ENCODE peak calls at places on chromosomes 7 and 10, in four cellular contexts. L, J, R and G are unnamed samples.

GRCh38 chr10:103752680-103753248 is 102.6 kb downstream of the SH3PXD2A start:
- DNase-seq in R (peak; percentile 33), L (no peak), J (no peak), G (no peak)

GRCh38 chr7:137715546-137715945 is 131.2 kb downstream of the DGKI start:
- DNase-seq in L (no peak), R (no peak), J (no peak), G (no peak)

GRCh38 chr7:145928937-145929336 is 187.7 kb upstream of the CNTNAP2 start:
- DNase-seq in L (no peak), J (no peak), R (no peak), G (no peak)

GRCh38 chr7:143257501-143257900 is 5.7 kb upstream of the GSTK1 start:
- DNase-seq in L (no peak), J (no peak), R (no peak), G (no peak)

GRCh38 chr10:22427890-22428571 is 82.7 kb downstream of the SPAG6 start:
- DNase-seq in L (no peak), R (no peak), J (no peak), G (no peak)

GRCh38 chr10:91576096-91576545 is 56.8 kb downstream of the PPP1R3C start:
- DNase-seq in L (no peak), R (no peak), J (no peak), G (no peak)

GRCh38 chr10:84008878-84009277 is 130.4 kb upstream of the GHITM start:
- DNase-seq in R (no peak), L (no peak), J (no peak), G (no peak)

GRCh38 chr7:13240349-13240748 is 552.9 kb downstream of the ARL4A start:
- DNase-seq in J (no peak), L (no peak), R (no peak), G (no peak)

GRCh38 chr7:46317256-46317655 is 396.2 kb upstream of the IGFBP3 start:
- DNase-seq in J (no peak), R (no peak), L (no peak), G (no peak)

GRCh38 chr7:36658603-36659516 is 65.4 kb downstream of the AOAH start:
- DNase-seq in J (no peak), R (no peak), L (peak; percentile 16), G (no peak)

GRCh38 chr7:134878731-134879295 is 99.4 kb downstream of the CALD1 start:
- DNase-seq in L (no peak), J (no peak), R (no peak), G (no peak)

GRCh38 chr7:29919790-29920189 is 69.8 kb downstream of the SCRN1 start:
- DNase-seq in L (no peak), R (no peak), J (no peak), G (no peak)

GRCh38 chr7:5476001-5476400 is 52.4 kb upstream of the TNRC18 start:
- DNase-seq in R (no peak), L (no peak), J (no peak), G (no peak)

GRCh38 chr10:132920101-132920925 is 22.1 kb downstream of the CFAP46 start:
- DNase-seq in L (no peak), R (no peak), J (no peak), G (no peak)

GRCh38 chr10:72740526-72740925 is 48.6 kb downstream of the MCU start:
- DNase-seq in R (no peak), J (peak; percentile 27), L (peak; percentile 40), G (no peak)

GRCh38 chr10:60314306-60314940 is 75.3 kb downstream of the ANK3 start:
- DNase-seq in R (no peak), J (no peak), L (no peak), G (no peak)

GRCh38 chr7:45660201-45660900 is 86.2 kb downstream of the ADCY1 start:
- DNase-seq in R (peak; percentile 3), J (no peak), L (no peak), G (no peak)

GRCh38 chr7:85215098-85215497 is 28.2 kb upstream of the SEMA3D start:
- DNase-seq in R (no peak), J (no peak), L (no peak), G (no peak)

GRCh38 chr10:43687373-43687772 is 38.7 kb upstream of the ZNF32 start:
- DNase-seq in J (no peak), L (no peak), R (no peak), G (no peak)

GRCh38 chr10:126352446-126352845 is 35.8 kb downstream of the ADAM12 start:
- DNase-seq in L (no peak), J (no peak), R (no peak), G (no peak)

GRCh38 chr7:147485660-147486210 is 1104.8 kb upstream of the C7orf33 start:
- DNase-seq in R (no peak), J (no peak), L (no peak), G (no peak)

GRCh38 chr7:30193333-30193943 is 58.7 kb downstream of the MTURN start:
- DNase-seq in L (no peak), R (no peak), J (no peak), G (no peak)

GRCh38 chr7:157010588-157011332 is at the start of gene MNX1:
- DNase-seq in L (no peak), R (no peak), J (peak; percentile 58), G (no peak)

GRCh38 chr10:93199221-93199681 is 125.6 kb downstream of the CYP26A1 start:
- DNase-seq in L (peak; percentile 70), R (peak; percentile 33), J (peak; percentile 74), G (no peak)

GRCh38 chr7:42432644-42433043 is 195.6 kb upstream of the GLI3 start:
- DNase-seq in R (no peak), J (no peak), L (no peak), G (no peak)

GRCh38 chr7:16758634-16759602 is 5.4 kb downstream of the TSPAN13 start:
- DNase-seq in R (peak; percentile 58), J (no peak), L (no peak), G (no peak)

GRCh38 chr7:100111914-100112313 is 7.2 kb downstream of the TAF6 start:
- DNase-seq in J (no peak), L (no peak), R (no peak), G (no peak)

DNA sequence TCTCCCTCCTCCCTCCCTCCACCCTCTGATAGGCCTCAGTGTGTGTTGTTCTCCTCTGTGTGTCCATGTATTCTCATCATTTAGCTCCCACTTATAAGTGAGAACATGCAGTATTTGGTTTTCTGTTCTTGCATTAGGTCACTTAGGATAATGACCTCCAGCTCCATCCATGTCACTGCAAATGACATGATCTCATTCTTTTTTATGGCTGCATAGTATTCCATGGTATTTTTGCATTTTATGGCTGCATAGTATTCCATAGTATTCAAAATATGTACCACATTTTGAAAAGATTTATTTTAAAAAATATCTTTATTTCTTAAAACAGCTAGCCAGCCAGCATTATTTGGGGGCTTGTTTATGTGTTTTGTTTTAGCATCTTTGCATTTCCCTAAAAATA is 275.6 kb downstream of the SFMBT2 start:
- DNase-seq in L (no peak), R (no peak), J (no peak), G (no peak)
- H3K27me3 ChIP-seq in L (peaks cover 44% of the 10 kb centered on the region), R (no peaks in the 10 kb centered on the region), J (no peaks in the 10 kb centered on the region), G (no peaks in the 10 kb centered on the region)

DNA sequence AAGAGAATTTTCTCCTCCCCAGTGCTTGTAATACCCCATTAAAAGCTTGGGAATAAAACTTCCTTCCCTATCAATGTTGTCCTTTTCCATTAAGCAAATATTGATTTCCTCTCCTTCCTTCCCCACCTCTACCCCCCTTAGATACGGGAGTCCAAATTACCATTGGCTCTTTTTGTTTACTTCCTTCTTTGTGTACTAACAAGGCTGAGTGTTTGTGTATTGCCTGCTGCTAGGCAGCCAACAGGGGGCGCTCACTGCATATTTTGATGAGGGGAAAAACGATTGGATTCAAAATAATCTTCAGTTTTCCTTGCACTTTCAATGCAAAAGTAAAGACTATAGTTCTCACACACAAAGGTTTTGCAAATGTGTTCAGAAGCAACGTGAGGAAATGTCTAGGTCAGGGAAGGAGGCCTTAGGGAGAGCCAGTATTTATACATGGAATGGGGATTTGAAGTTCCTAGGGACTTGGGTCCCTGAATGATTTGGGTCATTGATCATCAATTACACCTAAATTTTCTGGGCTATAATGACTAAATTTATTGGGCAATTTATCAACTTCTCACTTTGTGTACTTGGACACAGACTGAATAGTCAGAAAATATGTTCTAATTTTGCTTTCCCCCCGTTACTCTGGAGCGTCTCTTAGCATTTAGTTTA is 23.6 kb upstream of the VPS41 start:
- DNase-seq in L (peak; percentile 39), R (no peak), J (peak; percentile 40), G (no peak)
- TF ChIP-seq CTCF in L (peak; percentile 79), R (peak; percentile 49), J (peak; percentile 58), G (peak; percentile 53)

DNA sequence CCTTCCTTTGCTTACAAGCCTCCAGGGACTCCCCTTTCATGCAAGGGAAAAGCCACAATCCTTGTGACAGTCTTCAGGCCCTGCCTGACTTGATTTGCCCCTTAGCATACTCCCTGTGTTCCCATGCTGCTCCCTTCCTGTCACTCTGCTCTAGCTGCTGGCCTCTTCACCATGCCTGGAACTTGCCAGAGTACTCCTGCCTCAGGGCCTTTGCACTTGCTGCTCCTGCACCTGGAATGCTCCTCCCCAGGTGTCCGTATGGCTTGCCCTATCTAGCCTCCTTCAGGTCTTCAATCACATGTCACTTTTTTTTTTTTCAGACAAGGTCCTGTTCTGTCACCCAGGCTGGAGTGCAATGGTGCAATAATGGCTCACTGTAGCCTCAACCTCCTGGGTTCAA is 22.8 kb upstream of the GOLGA7B start:
- DNase-seq in L (no peak), J (no peak), R (no peak), G (no peak)
- H3K27me3 ChIP-seq in L (peaks cover under 1% of the 10 kb centered on the region), J (no peaks in the 10 kb centered on the region), R (no peaks in the 10 kb centered on the region), G (no peaks in the 10 kb centered on the region)

GRCh38 chr7:876077-876971 is at the start of gene GET4:
- DNase-seq in L (peak; percentile 95), J (peak; percentile 98), R (peak; percentile 97), G (peak; percentile 98)
- TF ChIP-seq CTCF in L (peak; percentile 23), J (peak; percentile 21), R (peak; percentile 27), G (no peak)